ENCODE peak calls at places on chromosomes 3 and 15, in eight cellular contexts. One of them, this sample, is unnamed.

GRCh38 chr15:83935774-83936173 is 281.9 kb downstream of the ADAMTSL3 start:
- DNase-seq in left ventricle myocardium superior: no peak
- DNase-seq in Daoy: no peak
- DNase-seq in stimulated activated naive CD8-positive, alpha-beta T cell treated with anti-CD3 and anti-CD28 coated beads, Interleukin-15, Interleukin-2, amounts not matched to agents 100 U/mL and 50 U/mL, for 24 hours: no peak
- DNase-seq in AG08396: no peak
- DNase-seq in heart left ventricle: no peak
- DNase-seq in Ammon's horn: no peak
- DNase-seq in head of caudate nucleus: no peak
- DNase-seq in this sample: no peak

GRCh38 chr15:47027322-47027946 is 689.9 kb upstream of the SEMA6D start:
- DNase-seq in left ventricle myocardium superior: no peak
- DNase-seq in Daoy: no peak
- DNase-seq in stimulated activated naive CD8-positive, alpha-beta T cell treated with anti-CD3 and anti-CD28 coated beads, Interleukin-15, Interleukin-2, amounts not matched to agents 100 U/mL and 50 U/mL, for 24 hours: no peak
- DNase-seq in AG08396: no peak
- DNase-seq in heart left ventricle: no peak
- DNase-seq in Ammon's horn: peak
- DNase-seq in head of caudate nucleus: no peak
- DNase-seq in this sample: no peak

GRCh38 chr15:53694534-53694874 is 65.0 kb downstream of the WDR72 start:
- DNase-seq in left ventricle myocardium superior: no peak
- DNase-seq in Daoy: no peak
- DNase-seq in stimulated activated naive CD8-positive, alpha-beta T cell treated with anti-CD3 and anti-CD28 coated beads, Interleukin-15, Interleukin-2, amounts not matched to agents 100 U/mL and 50 U/mL, for 24 hours: no peak
- DNase-seq in AG08396: no peak
- DNase-seq in heart left ventricle: no peak
- DNase-seq in Ammon's horn: no peak
- DNase-seq in head of caudate nucleus: no peak
- DNase-seq in this sample: no peak

GRCh38 chr3:141795719-141796435 is 32.7 kb downstream of the GRK7 start:
- DNase-seq in left ventricle myocardium superior: peak
- DNase-seq in Daoy: no peak
- DNase-seq in stimulated activated naive CD8-positive, alpha-beta T cell treated with anti-CD3 and anti-CD28 coated beads, Interleukin-15, Interleukin-2, amounts not matched to agents 100 U/mL and 50 U/mL, for 24 hours: peak
- DNase-seq in AG08396: peak
- DNase-seq in heart left ventricle: no peak
- DNase-seq in Ammon's horn: no peak
- DNase-seq in head of caudate nucleus: no peak
- DNase-seq in this sample: peak

GRCh38 chr3:71309886-71310285 is 273.6 kb downstream of the FOXP1 start:
- DNase-seq in left ventricle myocardium superior: no peak
- DNase-seq in Daoy: no peak
- DNase-seq in stimulated activated naive CD8-positive, alpha-beta T cell treated with anti-CD3 and anti-CD28 coated beads, Interleukin-15, Interleukin-2, amounts not matched to agents 100 U/mL and 50 U/mL, for 24 hours: no peak
- DNase-seq in AG08396: no peak
- DNase-seq in heart left ventricle: no peak
- DNase-seq in Ammon's horn: no peak
- DNase-seq in head of caudate nucleus: no peak
- DNase-seq in this sample: no peak

GRCh38 chr15:59222106-59222505 is 15.5 kb downstream of the LDHAL6B start:
- DNase-seq in left ventricle myocardium superior: no peak
- DNase-seq in Daoy: peak
- DNase-seq in stimulated activated naive CD8-positive, alpha-beta T cell treated with anti-CD3 and anti-CD28 coated beads, Interleukin-15, Interleukin-2, amounts not matched to agents 100 U/mL and 50 U/mL, for 24 hours: no peak
- DNase-seq in AG08396: peak
- DNase-seq in heart left ventricle: no peak
- DNase-seq in Ammon's horn: no peak
- DNase-seq in head of caudate nucleus: no peak
- DNase-seq in this sample: no peak

GRCh38 chr3:58704745-58705144 is 38.2 kb upstream of the FAM3D start:
- DNase-seq in left ventricle myocardium superior: no peak
- DNase-seq in Daoy: no peak
- DNase-seq in stimulated activated naive CD8-positive, alpha-beta T cell treated with anti-CD3 and anti-CD28 coated beads, Interleukin-15, Interleukin-2, amounts not matched to agents 100 U/mL and 50 U/mL, for 24 hours: no peak
- DNase-seq in AG08396: no peak
- DNase-seq in heart left ventricle: no peak
- DNase-seq in Ammon's horn: no peak
- DNase-seq in head of caudate nucleus: no peak
- DNase-seq in this sample: no peak

GRCh38 chr3:43872301-43872700 is 181.6 kb downstream of the ABHD5 start:
- DNase-seq in left ventricle myocardium superior: no peak
- DNase-seq in Daoy: peak
- DNase-seq in stimulated activated naive CD8-positive, alpha-beta T cell treated with anti-CD3 and anti-CD28 coated beads, Interleukin-15, Interleukin-2, amounts not matched to agents 100 U/mL and 50 U/mL, for 24 hours: no peak
- DNase-seq in AG08396: peak
- DNase-seq in heart left ventricle: no peak
- DNase-seq in Ammon's horn: no peak
- DNase-seq in head of caudate nucleus: no peak
- DNase-seq in this sample: no peak

GRCh38 chr15:32706704-32707103 is 11.1 kb upstream of the GREM1 start:
- DNase-seq in left ventricle myocardium superior: no peak
- DNase-seq in Daoy: peak
- DNase-seq in stimulated activated naive CD8-positive, alpha-beta T cell treated with anti-CD3 and anti-CD28 coated beads, Interleukin-15, Interleukin-2, amounts not matched to agents 100 U/mL and 50 U/mL, for 24 hours: no peak
- DNase-seq in AG08396: peak
- DNase-seq in heart left ventricle: no peak
- DNase-seq in Ammon's horn: no peak
- DNase-seq in head of caudate nucleus: no peak
- DNase-seq in this sample: no peak

GRCh38 chr3:136659253-136659652 is 92.9 kb downstream of the STAG1 start:
- DNase-seq in left ventricle myocardium superior: no peak
- DNase-seq in Daoy: no peak
- DNase-seq in stimulated activated naive CD8-positive, alpha-beta T cell treated with anti-CD3 and anti-CD28 coated beads, Interleukin-15, Interleukin-2, amounts not matched to agents 100 U/mL and 50 U/mL, for 24 hours: no peak
- DNase-seq in AG08396: peak
- DNase-seq in heart left ventricle: no peak
- DNase-seq in Ammon's horn: peak
- DNase-seq in head of caudate nucleus: peak
- DNase-seq in this sample: no peak

GRCh38 chr15:83111149-83111548 is 3.7 kb downstream of the TM6SF1 start:
- DNase-seq in left ventricle myocardium superior: no peak
- DNase-seq in Daoy: no peak
- DNase-seq in stimulated activated naive CD8-positive, alpha-beta T cell treated with anti-CD3 and anti-CD28 coated beads, Interleukin-15, Interleukin-2, amounts not matched to agents 100 U/mL and 50 U/mL, for 24 hours: no peak
- DNase-seq in AG08396: no peak
- DNase-seq in heart left ventricle: no peak
- DNase-seq in Ammon's horn: no peak
- DNase-seq in head of caudate nucleus: no peak
- DNase-seq in this sample: no peak

GRCh38 chr15:68888419-68888818 is 41.9 kb upstream of the SPESP1 start:
- DNase-seq in left ventricle myocardium superior: no peak
- DNase-seq in Daoy: no peak
- DNase-seq in stimulated activated naive CD8-positive, alpha-beta T cell treated with anti-CD3 and anti-CD28 coated beads, Interleukin-15, Interleukin-2, amounts not matched to agents 100 U/mL and 50 U/mL, for 24 hours: peak
- DNase-seq in AG08396: no peak
- DNase-seq in heart left ventricle: no peak
- DNase-seq in Ammon's horn: no peak
- DNase-seq in head of caudate nucleus: no peak
- DNase-seq in this sample: no peak

GRCh38 chr3:66097647-66098046 is 58.9 kb upstream of the MAGI1 start:
- DNase-seq in left ventricle myocardium superior: no peak
- DNase-seq in Daoy: no peak
- DNase-seq in stimulated activated naive CD8-positive, alpha-beta T cell treated with anti-CD3 and anti-CD28 coated beads, Interleukin-15, Interleukin-2, amounts not matched to agents 100 U/mL and 50 U/mL, for 24 hours: no peak
- DNase-seq in AG08396: no peak
- DNase-seq in heart left ventricle: no peak
- DNase-seq in Ammon's horn: no peak
- DNase-seq in head of caudate nucleus: no peak
- DNase-seq in this sample: no peak

GRCh38 chr15:79083154-79083553 is 7.4 kb downstream of the RASGRF1 start:
- DNase-seq in left ventricle myocardium superior: no peak
- DNase-seq in Daoy: no peak
- DNase-seq in stimulated activated naive CD8-positive, alpha-beta T cell treated with anti-CD3 and anti-CD28 coated beads, Interleukin-15, Interleukin-2, amounts not matched to agents 100 U/mL and 50 U/mL, for 24 hours: no peak
- DNase-seq in AG08396: no peak
- DNase-seq in heart left ventricle: no peak
- DNase-seq in Ammon's horn: no peak
- DNase-seq in head of caudate nucleus: no peak
- DNase-seq in this sample: no peak

GRCh38 chr15:89303986-89304385 is 30.6 kb downstream of the POLG start:
- DNase-seq in left ventricle myocardium superior: no peak
- DNase-seq in Daoy: no peak
- DNase-seq in stimulated activated naive CD8-positive, alpha-beta T cell treated with anti-CD3 and anti-CD28 coated beads, Interleukin-15, Interleukin-2, amounts not matched to agents 100 U/mL and 50 U/mL, for 24 hours: no peak
- DNase-seq in AG08396: no peak
- DNase-seq in heart left ventricle: no peak
- DNase-seq in Ammon's horn: no peak
- DNase-seq in head of caudate nucleus: no peak
- DNase-seq in this sample: no peak

GRCh38 chr3:113912551-113913246 is 35.1 kb upstream of the ZDHHC23 start:
- DNase-seq in left ventricle myocardium superior: no peak
- DNase-seq in Daoy: peak
- DNase-seq in stimulated activated naive CD8-positive, alpha-beta T cell treated with anti-CD3 and anti-CD28 coated beads, Interleukin-15, Interleukin-2, amounts not matched to agents 100 U/mL and 50 U/mL, for 24 hours: peak
- DNase-seq in AG08396: peak
- DNase-seq in heart left ventricle: no peak
- DNase-seq in Ammon's horn: peak
- DNase-seq in head of caudate nucleus: no peak
- DNase-seq in this sample: no peak

GRCh38 chr3:122728756-122729514 is 48.3 kb downstream of the PARP14 start:
- DNase-seq in left ventricle myocardium superior: no peak
- DNase-seq in Daoy: no peak
- DNase-seq in stimulated activated naive CD8-positive, alpha-beta T cell treated with anti-CD3 and anti-CD28 coated beads, Interleukin-15, Interleukin-2, amounts not matched to agents 100 U/mL and 50 U/mL, for 24 hours: no peak
- DNase-seq in AG08396: no peak
- DNase-seq in heart left ventricle: no peak
- DNase-seq in Ammon's horn: no peak
- DNase-seq in head of caudate nucleus: no peak
- DNase-seq in this sample: no peak

GRCh38 chr15:68871507-68871906 is 50.8 kb upstream of the ANP32A start:
- DNase-seq in left ventricle myocardium superior: no peak
- DNase-seq in Daoy: no peak
- DNase-seq in stimulated activated naive CD8-positive, alpha-beta T cell treated with anti-CD3 and anti-CD28 coated beads, Interleukin-15, Interleukin-2, amounts not matched to agents 100 U/mL and 50 U/mL, for 24 hours: no peak
- DNase-seq in AG08396: no peak
- DNase-seq in heart left ventricle: no peak
- DNase-seq in Ammon's horn: no peak
- DNase-seq in head of caudate nucleus: no peak
- DNase-seq in this sample: no peak

GRCh38 chr3:177810162-177810623 is 612.9 kb upstream of the TBL1XR1 start:
- DNase-seq in left ventricle myocardium superior: no peak
- DNase-seq in Daoy: no peak
- DNase-seq in stimulated activated naive CD8-positive, alpha-beta T cell treated with anti-CD3 and anti-CD28 coated beads, Interleukin-15, Interleukin-2, amounts not matched to agents 100 U/mL and 50 U/mL, for 24 hours: no peak
- DNase-seq in AG08396: peak
- DNase-seq in heart left ventricle: no peak
- DNase-seq in Ammon's horn: no peak
- DNase-seq in head of caudate nucleus: no peak
- DNase-seq in this sample: no peak

GRCh38 chr15:69609776-69610175 is 157.2 kb downstream of the RPLP1 start:
- DNase-seq in left ventricle myocardium superior: no peak
- DNase-seq in Daoy: no peak
- DNase-seq in stimulated activated naive CD8-positive, alpha-beta T cell treated with anti-CD3 and anti-CD28 coated beads, Interleukin-15, Interleukin-2, amounts not matched to agents 100 U/mL and 50 U/mL, for 24 hours: no peak
- DNase-seq in AG08396: no peak
- DNase-seq in heart left ventricle: no peak
- DNase-seq in Ammon's horn: no peak
- DNase-seq in head of caudate nucleus: no peak
- DNase-seq in this sample: no peak

GRCh38 chr3:16334909-16335308 is 69.9 kb downstream of the OXNAD1 start:
- DNase-seq in left ventricle myocardium superior: no peak
- DNase-seq in Daoy: no peak
- DNase-seq in stimulated activated naive CD8-positive, alpha-beta T cell treated with anti-CD3 and anti-CD28 coated beads, Interleukin-15, Interleukin-2, amounts not matched to agents 100 U/mL and 50 U/mL, for 24 hours: no peak
- DNase-seq in AG08396: no peak
- DNase-seq in heart left ventricle: no peak
- DNase-seq in Ammon's horn: no peak
- DNase-seq in head of caudate nucleus: no peak
- DNase-seq in this sample: no peak

GRCh38 chr15:97504031-97504430 is 456.5 kb upstream of the ARRDC4 start:
- DNase-seq in left ventricle myocardium superior: no peak
- DNase-seq in Daoy: peak
- DNase-seq in stimulated activated naive CD8-positive, alpha-beta T cell treated with anti-CD3 and anti-CD28 coated beads, Interleukin-15, Interleukin-2, amounts not matched to agents 100 U/mL and 50 U/mL, for 24 hours: no peak
- DNase-seq in AG08396: no peak
- DNase-seq in heart left ventricle: no peak
- DNase-seq in Ammon's horn: no peak
- DNase-seq in head of caudate nucleus: no peak
- DNase-seq in this sample: no peak

GRCh38 chr3:95319921-95320494 is 1257.1 kb downstream of the NSUN3 start:
- DNase-seq in left ventricle myocardium superior: no peak
- DNase-seq in Daoy: no peak
- DNase-seq in stimulated activated naive CD8-positive, alpha-beta T cell treated with anti-CD3 and anti-CD28 coated beads, Interleukin-15, Interleukin-2, amounts not matched to agents 100 U/mL and 50 U/mL, for 24 hours: no peak
- DNase-seq in AG08396: no peak
- DNase-seq in heart left ventricle: no peak
- DNase-seq in Ammon's horn: no peak
- DNase-seq in head of caudate nucleus: no peak
- DNase-seq in this sample: no peak

GRCh38 chr15:95302809-95303208 is 1027.7 kb upstream of the NR2F2 start:
- DNase-seq in left ventricle myocardium superior: no peak
- DNase-seq in Daoy: no peak
- DNase-seq in stimulated activated naive CD8-positive, alpha-beta T cell treated with anti-CD3 and anti-CD28 coated beads, Interleukin-15, Interleukin-2, amounts not matched to agents 100 U/mL and 50 U/mL, for 24 hours: no peak
- DNase-seq in AG08396: no peak
- DNase-seq in heart left ventricle: no peak
- DNase-seq in Ammon's horn: no peak
- DNase-seq in head of caudate nucleus: no peak
- DNase-seq in this sample: no peak

GRCh38 chr15:101240364-101240763 is 11.5 kb downstream of the CHSY1 start:
- DNase-seq in left ventricle myocardium superior: no peak
- DNase-seq in Daoy: no peak
- DNase-seq in stimulated activated naive CD8-positive, alpha-beta T cell treated with anti-CD3 and anti-CD28 coated beads, Interleukin-15, Interleukin-2, amounts not matched to agents 100 U/mL and 50 U/mL, for 24 hours: no peak
- DNase-seq in AG08396: peak
- DNase-seq in heart left ventricle: no peak
- DNase-seq in Ammon's horn: no peak
- DNase-seq in head of caudate nucleus: no peak
- DNase-seq in this sample: no peak

GRCh38 chr3:165210132-165210531 is 13.9 kb upstream of the SLITRK3 start:
- DNase-seq in left ventricle myocardium superior: no peak
- DNase-seq in Daoy: no peak
- DNase-seq in stimulated activated naive CD8-positive, alpha-beta T cell treated with anti-CD3 and anti-CD28 coated beads, Interleukin-15, Interleukin-2, amounts not matched to agents 100 U/mL and 50 U/mL, for 24 hours: no peak
- DNase-seq in AG08396: no peak
- DNase-seq in heart left ventricle: no peak
- DNase-seq in Ammon's horn: no peak
- DNase-seq in head of caudate nucleus: no peak
- DNase-seq in this sample: no peak

GRCh38 chr3:172688588-172688987 is 22.3 kb downstream of the NCEH1 start:
- DNase-seq in left ventricle myocardium superior: no peak
- DNase-seq in Daoy: no peak
- DNase-seq in stimulated activated naive CD8-positive, alpha-beta T cell treated with anti-CD3 and anti-CD28 coated beads, Interleukin-15, Interleukin-2, amounts not matched to agents 100 U/mL and 50 U/mL, for 24 hours: no peak
- DNase-seq in AG08396: no peak
- DNase-seq in heart left ventricle: peak
- DNase-seq in Ammon's horn: no peak
- DNase-seq in head of caudate nucleus: no peak
- DNase-seq in this sample: no peak

GRCh38 chr3:33030246-33030645 is 66.7 kb downstream of the GLB1 start:
- DNase-seq in left ventricle myocardium superior: no peak
- DNase-seq in Daoy: no peak
- DNase-seq in stimulated activated naive CD8-positive, alpha-beta T cell treated with anti-CD3 and anti-CD28 coated beads, Interleukin-15, Interleukin-2, amounts not matched to agents 100 U/mL and 50 U/mL, for 24 hours: no peak
- DNase-seq in AG08396: no peak
- DNase-seq in heart left ventricle: no peak
- DNase-seq in Ammon's horn: no peak
- DNase-seq in head of caudate nucleus: no peak
- DNase-seq in this sample: no peak